ENCODE peak calls at places on chromosomes 16 and 17, in ten cellular contexts. K is T-helper 1 cell; I is amygdala; G is NCI-H524; S is activated T-cell treated with anti-CD3 and anti-CD28 coated beads for 48 hours; Y is NCI-H1092; O is DMS79; U is head of caudate nucleus; M is NCI-H1417; T is CD4-positive, CD25-positive, alpha-beta regulatory T cell. Z is an unnamed sample.

GRCh38 chr16:31696968-31697743 is 169.5 kb downstream of the AHSP start:
- DNase-seq in S (no peak), M (no peak), T (no peak), U (no peak), K (no peak), Y (peak), I (no peak), O (no peak), G (peak), Z (no peak)

GRCh38 chr16:24635900-24636610 is 93.4 kb upstream of the TNRC6A start:
- DNase-seq in O (peak), M (no peak), T (no peak), G (peak), Y (peak), I (peak), S (no peak), K (no peak), U (peak), Z (peak)

GRCh38 chr17:39920218-39921210 is 2.1 kb upstream of the GSDMB start:
- DNase-seq in K (peak), Y (no peak), I (no peak), G (no peak), S (peak), O (no peak), U (no peak), M (no peak), T (no peak), Z (no peak)

GRCh38 chr16:35398208-35398607 is 1938.8 kb downstream of the TP53TG3F start:
- DNase-seq in T (no peak), S (no peak), I (no peak), Y (no peak), K (no peak), O (no peak), M (no peak), U (no peak), G (no peak), Z (no peak)

GRCh38 chr17:74190154-74190553 is 13.3 kb upstream of the RPL38 start:
- DNase-seq in K (no peak), S (no peak), Y (peak), T (no peak), M (peak), I (no peak), U (peak), G (peak), O (no peak), Z (no peak)

GRCh38 chr16:84924339-84925091 is 86.8 kb downstream of the ZDHHC7 start:
- DNase-seq in S (no peak), U (no peak), I (no peak), K (no peak), M (no peak), O (no peak), T (no peak), G (no peak), Y (no peak), Z (peak)

GRCh38 chr16:19860146-19861030 is 24.3 kb downstream of the GPRC5B start:
- DNase-seq in Y (no peak), U (no peak), I (no peak), O (peak), K (no peak), T (no peak), M (peak), G (no peak), S (no peak), Z (no peak)

GRCh38 chr16:51121009-51121347 is 30.1 kb downstream of the SALL1 start:
- DNase-seq in G (no peak), O (no peak), S (no peak), I (no peak), T (no peak), K (no peak), U (no peak), Y (no peak), M (no peak), Z (no peak)

GRCh38 chr17:1736348-1737281 is 6.1 kb upstream of the SERPINF2 start:
- DNase-seq in T (no peak), K (no peak), I (peak), Y (no peak), G (peak), O (no peak), U (peak), M (no peak), S (peak), Z (peak)

GRCh38 chr16:73232555-73233422 is 184.9 kb upstream of the ZFHX3 start:
- DNase-seq in K (no peak), Y (no peak), O (peak), G (peak), I (no peak), S (no peak), U (peak), T (no peak), M (no peak), Z (peak)

GRCh38 chr17:1422907-1423306 is 22.9 kb upstream of the YWHAE start:
- DNase-seq in S (no peak), G (no peak), T (no peak), U (peak), Y (no peak), K (no peak), I (no peak), O (no peak), M (no peak), Z (no peak)

GRCh38 chr17:6947745-6948144 is 48.1 kb upstream of the ALOX12 start:
- DNase-seq in G (no peak), K (no peak), U (no peak), I (no peak), Y (no peak), M (no peak), O (no peak), S (no peak), T (no peak), Z (no peak)

GRCh38 chr17:31321481-31321880 is at the start of gene EVI2A:
- DNase-seq in M (no peak), Y (no peak), U (peak), S (peak), O (no peak), G (no peak), T (peak), I (peak), K (peak), Z (no peak)

GRCh38 chr16:2163211-2163881 is 7.8 kb downstream of the TRAF7 start:
- DNase-seq in U (peak), I (no peak), S (no peak), O (no peak), M (no peak), Y (no peak), G (no peak), K (peak), T (no peak), Z (no peak)

GRCh38 chr17:41555105-41555887 is 16.6 kb downstream of the KRT9 start:
- DNase-seq in I (no peak), K (no peak), O (no peak), G (no peak), Y (no peak), U (no peak), S (no peak), M (no peak), T (no peak), Z (no peak)

GRCh38 chr16:55572439-55572838 is 6.0 kb downstream of the CAPNS2 start:
- DNase-seq in I (no peak), K (no peak), T (no peak), G (no peak), O (no peak), M (no peak), Y (no peak), S (no peak), U (no peak), Z (no peak)

GRCh38 chr16:57892041-57892440 is 78.9 kb downstream of the CNGB1 start:
- DNase-seq in Y (no peak), G (no peak), M (peak), O (peak), K (no peak), U (no peak), S (no peak), T (no peak), I (no peak), Z (no peak)

GRCh38 chr17:48586355-48586924 is 3.6 kb downstream of the HOXB3 start:
- DNase-seq in G (no peak), O (no peak), K (no peak), M (no peak), T (no peak), Y (peak), U (no peak), S (no peak), I (no peak), Z (no peak)

GRCh38 chr17:8225813-8226535 is 15.6 kb upstream of the AURKB start:
- DNase-seq in Y (no peak), G (peak), S (peak), U (peak), M (peak), T (peak), K (peak), I (peak), O (no peak), Z (no peak)

GRCh38 chr16:64740261-64740660 is 381.6 kb downstream of the CDH11 start:
- DNase-seq in U (no peak), T (no peak), S (no peak), M (no peak), K (no peak), Y (no peak), G (no peak), I (no peak), O (no peak), Z (no peak)

GRCh38 chr16:5015351-5015750 is 18.4 kb downstream of the NAGPA start:
- DNase-seq in I (no peak), Y (no peak), O (no peak), K (no peak), T (no peak), M (no peak), U (no peak), G (no peak), S (no peak), Z (no peak)

GRCh38 chr17:50269477-50270429 is 4.5 kb upstream of the TMEM92 start:
- DNase-seq in U (peak), G (peak), K (peak), O (no peak), M (peak), T (peak), S (peak), Y (peak), I (no peak), Z (no peak)

GRCh38 chr17:14359251-14359939 is 58.5 kb downstream of the HS3ST3B1 start:
- DNase-seq in G (peak), O (no peak), U (no peak), M (no peak), I (no peak), T (no peak), K (no peak), Y (no peak), S (peak), Z (no peak)

GRCh38 chr17:6231886-6232767 is 161.9 kb downstream of the WSCD1 start:
- DNase-seq in O (peak), Y (no peak), T (no peak), I (no peak), U (no peak), K (no peak), S (no peak), G (no peak), M (no peak), Z (no peak)

GRCh38 chr17:3974138-3974687 is 10.0 kb upstream of the ATP2A3 start:
- DNase-seq in S (no peak), G (no peak), M (no peak), Y (no peak), K (no peak), I (no peak), T (no peak), U (no peak), O (no peak), Z (no peak)

GRCh38 chr17:48547839-48548686 is 3.2 kb upstream of the HOXB2 start:
- DNase-seq in Y (no peak), G (no peak), S (no peak), O (peak), I (no peak), K (peak), T (peak), U (no peak), M (no peak), Z (no peak)

GRCh38 chr17:1829189-1829578 is 518 bp downstream of the SMYD4 start:
- DNase-seq in S (no peak), G (peak), Y (no peak), T (peak), U (no peak), K (no peak), O (no peak), I (no peak), M (no peak), Z (no peak)

GRCh38 chr17:37261286-37261685 is 114.5 kb upstream of the C17orf78 start:
- DNase-seq in Y (no peak), U (no peak), I (no peak), M (no peak), G (no peak), K (no peak), O (no peak), S (no peak), T (no peak), Z (no peak)

GRCh38 chr17:57595942-57596695 is 149.0 kb downstream of the CCDC182 start:
- DNase-seq in Y (no peak), M (no peak), O (no peak), S (no peak), K (no peak), U (no peak), T (no peak), G (peak), I (no peak), Z (no peak)

GRCh38 chr16:83989300-83989699 is 21.3 kb downstream of the NECAB2 start:
- DNase-seq in O (peak), T (no peak), M (no peak), Y (peak), S (no peak), U (no peak), K (no peak), G (peak), I (no peak), Z (no peak)

GRCh38 chr16:78770353-78771091 is 671.1 kb downstream of the WWOX start:
- DNase-seq in O (no peak), S (peak), Y (peak), U (peak), I (peak), M (peak), T (peak), G (peak), K (peak), Z (peak)

GRCh38 chr17:60230358-60230757 is 80.6 kb downstream of the CA4 start:
- DNase-seq in I (no peak), M (no peak), S (no peak), U (no peak), K (no peak), O (no peak), G (no peak), Y (no peak), T (no peak), Z (no peak)

GRCh38 chr16:6081320-6081976 is 983.9 kb upstream of the EEF2KMT start:
- DNase-seq in K (no peak), G (peak), T (no peak), M (peak), S (peak), Y (no peak), U (peak), I (peak), O (no peak), Z (no peak)

GRCh38 chr17:55124730-55125129 is 140.0 kb upstream of the HLF start:
- DNase-seq in T (no peak), K (no peak), S (no peak), Y (no peak), O (no peak), I (no peak), G (no peak), U (no peak), M (no peak), Z (no peak)

GRCh38 chr17:18859256-18859655 is 1.3 kb downstream of the PRPSAP2 start:
- DNase-seq in T (no peak), U (peak), M (no peak), I (no peak), G (peak), O (no peak), S (no peak), K (no peak), Y (no peak), Z (no peak)

GRCh38 chr16:48505705-48506104 is 104.3 kb downstream of the N4BP1 start:
- DNase-seq in M (no peak), K (no peak), G (no peak), S (no peak), I (no peak), T (no peak), U (no peak), O (no peak), Y (no peak), Z (no peak)

GRCh38 chr17:64015447-64015846 is 5.0 kb downstream of the ICAM2 start:
- DNase-seq in Y (no peak), O (no peak), I (no peak), U (no peak), G (no peak), S (no peak), M (no peak), T (no peak), K (no peak), Z (no peak)

GRCh38 chr17:81277938-81278693 is 17.0 kb downstream of the SLC38A10 start:
- DNase-seq in K (no peak), I (no peak), M (no peak), U (no peak), Y (no peak), G (no peak), T (no peak), S (no peak), O (no peak), Z (peak)

GRCh38 chr16:69402448-69402847 is 16.6 kb upstream of the TERF2 start:
- DNase-seq in M (no peak), I (no peak), T (no peak), O (no peak), Y (no peak), U (no peak), K (no peak), S (no peak), G (no peak), Z (no peak)

GRCh38 chr16:27374794-27375499 is 27.0 kb upstream of the IL21R start:
- DNase-seq in G (peak), M (no peak), U (peak), K (peak), T (no peak), Y (peak), I (peak), O (no peak), S (peak), Z (peak)

Z was measured in heart left ventricle.